ENCODE peak calls at places on chromosomes 3 and 15, in six cellular contexts. P is H9; O is WTC11; T is stimulated activated CD4-positive, alpha-beta T cell treated with anti-CD3 and anti-CD28 coated beads, Interleukin-4, amount 100 ng/mL, for 48 hours; Z is mesenteric fat pad; A is EH. H is an unnamed sample.

GRCh38 chr3:23830869-23831484 is 25.2 kb downstream of the UBE2E1 start:
- DNase-seq in P (no peak), O (no peak), T (no peak), Z (no peak), A (no peak), H (no peak)

GRCh38 chr15:83312046-83312445 is 27.6 kb upstream of the BNC1 start:
- DNase-seq in P (no peak), O (no peak), T (no peak), Z (no peak), A (peak), H (peak)

GRCh38 chr3:108006077-108006675 is 84.7 kb downstream of the CD47 start:
- DNase-seq in P (no peak), O (no peak), T (no peak), Z (no peak), A (no peak), H (peak)

GRCh38 chr3:75341324-75342067 is 322.6 kb upstream of the FRG2C start:
- DNase-seq in P (peak), O (peak), T (no peak), Z (no peak), A (no peak), H (peak)

GRCh38 chr3:188385295-188385694 is 231.3 kb downstream of the LPP start:
- DNase-seq in P (no peak), O (no peak), T (no peak), Z (no peak), A (peak), H (peak)

GRCh38 chr3:110995461-110996226 is 76.0 kb upstream of the NECTIN3 start:
- DNase-seq in P (no peak), O (no peak), T (no peak), Z (no peak), A (peak), H (no peak)

GRCh38 chr3:138300657-138301056 is 29.0 kb downstream of the NME9 start:
- DNase-seq in P (no peak), O (no peak), T (no peak), Z (no peak), A (no peak), H (no peak)

GRCh38 chr3:5757213-5757804 is 569.8 kb downstream of the EDEM1 start:
- DNase-seq in P (no peak), O (no peak), T (no peak), Z (no peak), A (no peak), H (no peak)

GRCh38 chr15:53847745-53848144 is 88.3 kb upstream of the WDR72 start:
- DNase-seq in P (no peak), O (no peak), T (no peak), Z (no peak), A (no peak), H (no peak)

GRCh38 chr15:80202641-80203360 is 49.2 kb downstream of the CTXND1 start:
- DNase-seq in P (no peak), O (no peak), T (no peak), Z (no peak), A (peak), H (no peak)

H was measured in ELF-1.